ENCODE peak calls at places on chromosomes 16 and 17, in seven cellular contexts. Y is NB4, M is HCT116, N is A549, T is body of pancreas, U is Peyer's patch, G is transverse colon. V is an unnamed sample.

GRCh38 chr16:15490123-15490711 is 55.8 kb downstream of the BMERB1 start:
- DNase-seq in Y (no peak), M (no peak), N (no peak), T (no peak), U (no peak), G (no peak), V (no peak)

GRCh38 chr17:61205931-61206330 is 193.7 kb upstream of the TBX2 start:
- DNase-seq in Y (no peak), M (no peak), N (peak; percentile 13), T (no peak), U (no peak), G (no peak), V (no peak)

GRCh38 chr17:3963214-3964201 is 729 bp downstream of the ATP2A3 start:
- DNase-seq in Y (peak; percentile 93), M (no peak), N (no peak), T (no peak), U (peak; percentile 97), G (peak; percentile 73), V (no peak)

GRCh38 chr17:36921131-36921851 is 16.0 kb upstream of the LHX1 start:
- DNase-seq in Y (no peak), M (peak; percentile 98), N (peak; percentile 89), T (no peak), U (no peak), G (no peak), V (no peak)

GRCh38 chr17:14205380-14205779 is 31.3 kb downstream of the CDRT15 start:
- DNase-seq in Y (no peak), M (no peak), N (no peak), T (no peak), U (no peak), G (no peak), V (no peak)

GRCh38 chr16:53041196-53041977 is 11.3 kb downstream of the CHD9NB start:
- DNase-seq in Y (peak; percentile 75), M (no peak), N (no peak), T (peak; percentile 41), U (no peak), G (peak; percentile 33), V (no peak)

GRCh38 chr16:19284207-19284606 is 1.3 kb upstream of the CLEC19A start:
- DNase-seq in Y (no peak), M (peak; percentile 63), N (peak; percentile 72), T (peak; percentile 83), U (no peak), G (no peak), V (no peak)

GRCh38 chr17:41397003-41397665 is at the start of gene KRT31:
- DNase-seq in Y (no peak), M (no peak), N (no peak), T (no peak), U (no peak), G (no peak), V (no peak)

GRCh38 chr16:49924078-49924477 is 68.2 kb upstream of the ZNF423 start:
- DNase-seq in Y (peak; percentile 29), M (peak; percentile 27), N (peak; percentile 64), T (no peak), U (no peak), G (no peak), V (no peak)

GRCh38 chr17:28885363-28885762 is 12.2 kb downstream of the FLOT2 start:
- DNase-seq in Y (no peak), M (no peak), N (no peak), T (no peak), U (no peak), G (no peak), V (no peak)

GRCh38 chr17:49567871-49568694 is 7.6 kb upstream of the NXPH3 start:
- DNase-seq in Y (peak; percentile 83), M (peak; percentile 81), N (peak; percentile 92), T (peak; percentile 92), U (peak; percentile 84), G (peak; percentile 90), V (peak; percentile 84)

GRCh38 chr16:87621976-87622713 is 19.8 kb downstream of the JPH3 start:
- DNase-seq in Y (peak; percentile 49), M (no peak), N (no peak), T (no peak), U (no peak), G (no peak), V (no peak)

GRCh38 chr16:59324462-59324861 is 590.3 kb upstream of the GOT2 start:
- DNase-seq in Y (no peak), M (no peak), N (peak; percentile 80), T (no peak), U (no peak), G (no peak), V (no peak)

GRCh38 chr17:8162997-8163977 is 539 bp upstream of the VAMP2 start:
- DNase-seq in Y (no peak), M (no peak), N (no peak), T (peak; percentile 51), U (no peak), G (peak; percentile 45), V (peak; percentile 67)

GRCh38 chr17:50163846-50164696 is 1.7 kb upstream of the SGCA start:
- DNase-seq in Y (peak; percentile 46), M (no peak), N (no peak), T (no peak), U (peak; percentile 78), G (no peak), V (no peak)

GRCh38 chr17:72171703-72172670 is 51.2 kb downstream of the SOX9 start:
- DNase-seq in Y (no peak), M (no peak), N (no peak), T (no peak), U (no peak), G (no peak), V (no peak)

GRCh38 chr16:81855552-81856153 is 76.6 kb downstream of the PLCG2 start:
- DNase-seq in Y (peak; percentile 31), M (no peak), N (no peak), T (no peak), U (no peak), G (no peak), V (no peak)

GRCh38 chr17:14156689-14157088 is 80.0 kb downstream of the CDRT15 start:
- DNase-seq in Y (peak; percentile 85), M (no peak), N (no peak), T (no peak), U (no peak), G (no peak), V (no peak)

GRCh38 chr17:65559483-65559801 is 2.0 kb downstream of the AXIN2 start:
- DNase-seq in Y (no peak), M (no peak), N (no peak), T (no peak), U (no peak), G (no peak), V (no peak)

GRCh38 chr16:16096161-16096857 is 127.0 kb downstream of the ABCC6 start:
- DNase-seq in Y (no peak), M (no peak), N (no peak), T (peak; percentile 43), U (no peak), G (peak; percentile 39), V (no peak)

GRCh38 chr17:37368577-37368976 is 7.2 kb upstream of the C17orf78 start:
- DNase-seq in Y (peak; percentile 74), M (no peak), N (no peak), T (no peak), U (no peak), G (no peak), V (no peak)

DNA sequence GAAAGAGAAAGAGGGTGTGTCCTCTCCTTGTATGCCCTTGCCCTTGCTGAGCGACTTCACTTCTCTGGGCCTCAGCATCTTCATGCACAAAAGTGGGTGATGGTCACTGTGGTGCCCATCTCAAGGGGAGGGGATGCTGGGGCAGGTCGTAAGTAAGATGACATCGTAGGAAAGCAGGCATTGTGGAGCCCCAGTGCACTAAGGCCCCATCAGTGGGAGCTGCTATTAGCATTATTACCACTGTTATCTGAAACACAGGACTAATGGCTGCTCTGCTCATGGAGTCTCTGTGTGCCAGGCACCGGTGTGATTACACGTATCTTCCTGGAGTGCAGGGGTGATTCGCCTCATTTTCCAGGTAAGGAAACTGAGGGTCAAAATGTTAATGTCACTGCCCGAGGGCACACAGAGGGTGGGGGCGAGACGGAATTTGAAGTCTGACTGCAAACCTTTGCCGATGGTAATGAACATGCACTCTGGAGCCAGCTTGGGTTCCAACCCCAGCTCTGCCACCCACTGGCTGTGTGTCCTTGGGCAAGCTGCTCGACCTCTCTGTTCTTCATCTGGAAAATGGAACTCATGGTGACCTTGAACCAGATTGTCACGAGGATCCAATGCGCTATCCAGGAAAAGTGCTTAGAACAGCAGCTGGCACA is 63.2 kb upstream of the GSE1 start:
- DNase-seq in Y (no peak), M (no peak), N (no peak), T (no peak), U (no peak), G (no peak), V (no peak)
- TF ChIP-seq POLR2A in Y (no peak), M (no peak), N (no peak), T (no peak), U (no peak), G (no peak), V (peak; percentile 27)

GRCh38 chr17:43822566-43823190 is 10.3 kb downstream of the MPP3 start:
- DNase-seq in Y (no peak), M (no peak), N (no peak), T (no peak), U (no peak), G (no peak), V (no peak)
- TF ChIP-seq POLR2A in Y (no peak), M (no peak), N (no peak), T (no peak), U (no peak), G (no peak), V (no peak)

DNA sequence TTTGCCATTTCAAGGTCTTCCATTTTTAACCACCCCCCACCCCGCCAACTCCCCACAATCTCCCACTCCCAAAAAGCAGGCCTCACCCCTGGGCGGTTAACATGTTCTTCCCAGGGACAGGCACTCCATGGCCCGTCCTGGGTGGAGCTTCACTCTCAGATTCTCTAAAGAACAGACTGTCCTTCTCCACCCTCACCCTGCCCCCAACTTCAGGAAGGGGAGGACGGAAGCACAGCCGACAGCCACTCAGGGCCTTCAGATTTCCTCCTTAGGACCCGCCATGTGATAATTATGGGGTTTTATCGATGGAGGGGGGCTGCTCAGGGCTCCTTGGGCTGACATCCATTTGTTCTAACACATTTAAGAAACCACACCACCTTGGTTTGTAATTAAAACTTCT is 61.9 kb downstream of the ZFHX3 start:
- DNase-seq in Y (no peak), M (no peak), N (no peak), T (no peak), U (no peak), G (no peak), V (no peak)
- TF ChIP-seq POLR2A in Y (no peak), M (no peak), N (no peak), T (no peak), U (no peak), G (no peak), V (no peak)

DNA sequence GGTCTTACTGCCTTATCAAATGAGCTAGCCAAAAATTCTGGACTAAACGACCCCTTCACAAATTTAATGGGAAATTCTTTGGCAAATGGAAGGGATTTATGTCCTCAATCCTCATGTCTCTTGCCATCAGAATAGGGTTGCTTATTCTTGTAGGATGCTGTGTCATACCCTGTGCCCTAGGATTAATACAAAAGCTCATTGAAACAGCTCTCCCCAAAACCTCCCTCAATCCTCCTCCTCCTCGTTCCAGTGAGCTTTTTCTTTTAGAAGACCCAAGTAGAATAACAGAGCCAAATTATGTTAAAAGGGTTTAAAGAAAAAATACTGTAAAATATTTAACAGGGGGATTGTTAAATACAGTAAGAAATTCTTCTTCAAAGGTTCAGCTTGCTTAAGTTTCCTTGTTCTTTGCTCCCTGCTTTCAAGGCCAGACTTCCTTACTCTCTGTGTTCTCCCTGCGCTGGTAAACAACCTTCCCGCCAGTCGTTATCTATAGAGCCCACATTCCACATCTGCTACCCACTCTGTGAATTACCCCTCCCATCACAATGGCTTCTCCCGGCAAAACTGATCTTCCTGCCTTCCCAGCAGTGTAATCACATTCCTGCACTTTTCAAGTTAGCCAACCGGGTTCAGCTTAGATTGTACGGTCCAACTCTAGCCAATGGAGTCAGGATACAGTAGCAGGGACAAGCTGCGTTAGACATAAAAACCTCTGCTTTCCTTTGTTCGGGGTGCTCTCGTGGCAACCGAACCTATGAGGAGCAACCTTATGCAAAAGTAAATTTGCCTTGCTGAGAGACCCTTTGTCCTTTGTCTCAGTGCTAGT is 9.7 kb downstream of the HPR start:
- DNase-seq in Y (no peak), M (no peak), N (no peak), T (peak; percentile 31), U (no peak), G (no peak), V (peak; percentile 17)
- TF ChIP-seq POLR2A in Y (no peak), M (no peak), N (no peak), T (no peak), U (no peak), G (no peak), V (no peak)

V was measured in erythroblast.